ENCODE peak calls at places on chromosomes 4 and X, in five cellular contexts. Z, R, Y, F and V are unnamed samples.

GRCh38 chr4:3656441-3657376 is 109.5 kb upstream of the ADRA2C start:
- DNase-seq in Z (no peak), R (peak), Y (no peak), F (no peak), V (no peak)

GRCh38 chrX:70554081-70554480 is 109.4 kb downstream of the DLG3 start:
- DNase-seq in Z (no peak), R (no peak), Y (peak), F (no peak), V (no peak)

GRCh38 chrX:30793767-30794103 is 95.3 kb downstream of the TAB3 start:
- DNase-seq in Z (no peak), R (no peak), Y (no peak), F (no peak), V (no peak)

GRCh38 chr4:1669850-1670249 is 14.3 kb downstream of the FAM53A start:
- DNase-seq in Z (no peak), R (no peak), Y (no peak), F (no peak), V (no peak)

GRCh38 chr4:133186845-133187244 is 37.8 kb downstream of the PCDH10 start:
- DNase-seq in Z (no peak), R (no peak), Y (no peak), F (no peak), V (no peak)

GRCh38 chr4:3787489-3788365 is 21.5 kb downstream of the ADRA2C start:
- DNase-seq in Z (no peak), R (no peak), Y (no peak), F (no peak), V (no peak)

GRCh38 chr4:108146346-108146745 is 22.4 kb downstream of the LEF1 start:
- DNase-seq in Z (no peak), R (no peak), Y (no peak), F (no peak), V (no peak)

GRCh38 chr4:38818441-38818976 is 13.9 kb upstream of the TLR1 start:
- DNase-seq in Z (no peak), R (no peak), Y (no peak), F (no peak), V (no peak)

GRCh38 chr4:90127223-90127705 is at the start of gene CCSER1:
- DNase-seq in Z (no peak), R (peak), Y (peak), F (peak), V (peak)

GRCh38 chrX:148311544-148311943 is 188.9 kb upstream of the AFF2 start:
- DNase-seq in Z (no peak), R (no peak), Y (no peak), F (no peak), V (no peak)

GRCh38 chr4:84792366-84793301 is 173.9 kb downstream of the WDFY3 start:
- DNase-seq in Z (no peak), R (no peak), Y (no peak), F (no peak), V (no peak)

GRCh38 chrX:14698770-14699169 is 169.4 kb downstream of the GLRA2 start:
- DNase-seq in Z (no peak), R (no peak), Y (no peak), F (no peak), V (no peak)

GRCh38 chrX:11579856-11580595 is 85.7 kb downstream of the ARHGAP6 start:
- DNase-seq in Z (no peak), R (no peak), Y (no peak), F (no peak), V (no peak)

GRCh38 chr4:681736-682451 is 7.1 kb downstream of the SLC49A3 start:
- DNase-seq in Z (peak), R (peak), Y (peak), F (no peak), V (no peak)

GRCh38 chr4:145178740-145179139 is 1.6 kb downstream of the OTUD4 start:
- DNase-seq in Z (no peak), R (no peak), Y (peak), F (no peak), V (peak)

GRCh38 chr4:78079701-78080430 is 22.7 kb downstream of the FRAS1 start:
- DNase-seq in Z (no peak), R (no peak), Y (no peak), F (no peak), V (no peak)

GRCh38 chrX:45850197-45850774 is 649.6 kb upstream of the DIPK2B start:
- DNase-seq in Z (no peak), R (peak), Y (peak), F (no peak), V (peak)

GRCh38 chr4:21470531-21470930 is 478.0 kb downstream of the KCNIP4 start:
- DNase-seq in Z (no peak), R (no peak), Y (peak), F (no peak), V (no peak)

GRCh38 chr4:31370866-31371465 is 650.8 kb downstream of the PCDH7 start:
- DNase-seq in Z (no peak), R (peak), Y (peak), F (no peak), V (peak)

GRCh38 chr4:112532267-112532666 is 16.3 kb upstream of the NEUROG2 start:
- DNase-seq in Z (no peak), R (no peak), Y (peak), F (no peak), V (no peak)

GRCh38 chr4:17577660-17578481 is 873 bp downstream of the LAP3 start:
- DNase-seq in Z (no peak), R (peak), Y (peak), F (peak), V (peak)

GRCh38 chr4:126564283-126564854 is 1068.4 kb upstream of the INTU start:
- DNase-seq in Z (no peak), R (no peak), Y (no peak), F (no peak), V (no peak)

GRCh38 chr4:1477045-1477905 is 71.0 kb upstream of the NKX1-1 start:
- DNase-seq in Z (no peak), R (peak), Y (no peak), F (no peak), V (no peak)

GRCh38 chr4:94500696-94501095 is 49.0 kb downstream of the PDLIM5 start:
- DNase-seq in Z (no peak), R (no peak), Y (no peak), F (no peak), V (no peak)

GRCh38 chr4:30269850-30270249 is 450.3 kb upstream of the PCDH7 start:
- DNase-seq in Z (no peak), R (no peak), Y (no peak), F (no peak), V (no peak)

GRCh38 chrX:48883729-48884128 is 13.8 kb downstream of the TIMM17B start:
- DNase-seq in Z (no peak), R (no peak), Y (no peak), F (no peak), V (peak)

GRCh38 chr4:112931001-112931400 is 118.5 kb upstream of the ANK2 start:
- DNase-seq in Z (no peak), R (no peak), Y (no peak), F (no peak), V (no peak)

GRCh38 chr4:3665360-3665891 is 100.8 kb upstream of the ADRA2C start:
- DNase-seq in Z (no peak), R (no peak), Y (no peak), F (no peak), V (no peak)

GRCh38 chr4:22062676-22063075 is 114.1 kb upstream of the KCNIP4 start:
- DNase-seq in Z (no peak), R (no peak), Y (no peak), F (no peak), V (no peak)

GRCh38 chr4:64192731-64193412 is 216.4 kb downstream of the TECRL start:
- DNase-seq in Z (no peak), R (no peak), Y (peak), F (no peak), V (no peak)

GRCh38 chrX:40202456-40202855 is 104.7 kb upstream of the BCOR start:
- DNase-seq in Z (no peak), R (no peak), Y (no peak), F (no peak), V (no peak)